ENCODE peak calls at places on chromosome 10, in ten cellular contexts. Z is prostate gland, W is HCT116, P is transverse colon, V is GM12891, N is breast epithelium, D is endothelial cell of umbilical vein, J is spleen, G is K562, R is stomach. B is an unnamed sample.

GRCh38 chr10:133245439-133246235 is 8.0 kb downstream of the VENTX start:
- DNase-seq in R (peak), Z (no peak), W (no peak), N (no peak), J (no peak), D (no peak), V (no peak), P (peak), G (peak), B (no peak)

GRCh38 chr10:122461367-122461728 is at the start of gene HTRA1:
- DNase-seq in W (no peak), D (peak), P (peak), R (peak), J (no peak), G (no peak), V (no peak), N (peak), Z (peak), B (no peak)

GRCh38 chr10:6095810-6096209 is 7.0 kb downstream of the RBM17 start:
- DNase-seq in V (no peak), J (no peak), D (no peak), N (no peak), P (no peak), R (no peak), G (no peak), W (no peak), Z (no peak), B (no peak)

GRCh38 chr10:89163265-89163995 is 43.7 kb downstream of the CH25H start:
- DNase-seq in J (peak), V (peak), N (peak), R (peak), Z (peak), G (no peak), P (peak), W (no peak), D (no peak), B (peak)

GRCh38 chr10:33126118-33126517 is 168.1 kb upstream of the ITGB1 start:
- DNase-seq in V (no peak), W (no peak), N (no peak), D (peak), J (no peak), G (peak), P (no peak), R (no peak), Z (peak), B (no peak)

GRCh38 chr10:6621536-6621935 is 41.5 kb upstream of the PRKCQ start:
- DNase-seq in D (no peak), J (no peak), R (no peak), P (no peak), Z (no peak), G (no peak), V (no peak), W (no peak), N (no peak), B (no peak)

GRCh38 chr10:102612964-102613275 is 31.4 kb upstream of the TRIM8 start:
- DNase-seq in N (no peak), V (no peak), D (peak), W (no peak), J (peak), Z (no peak), G (no peak), P (no peak), R (no peak), B (no peak)

GRCh38 chr10:23310443-23310842 is 34.2 kb downstream of the C10orf67 start:
- DNase-seq in N (no peak), G (no peak), R (no peak), J (no peak), V (no peak), W (no peak), P (no peak), Z (no peak), D (no peak), B (no peak)

GRCh38 chr10:79268100-79268670 is 79.1 kb upstream of the PPIF start:
- DNase-seq in N (no peak), J (no peak), D (peak), R (no peak), G (no peak), Z (no peak), V (no peak), P (no peak), W (no peak), B (no peak)

GRCh38 chr10:689433-690226 is at the start of gene DIP2C:
- DNase-seq in W (peak), D (peak), R (peak), J (no peak), N (no peak), P (peak), V (no peak), G (no peak), Z (peak), B (no peak)

GRCh38 chr10:112191223-112191622 is 7.7 kb upstream of the GPAM start:
- DNase-seq in N (no peak), D (no peak), G (no peak), P (no peak), Z (no peak), V (no peak), J (no peak), R (no peak), W (no peak), B (no peak)

GRCh38 chr10:120559800-120560199 is 102.8 kb downstream of the PLPP4 start:
- DNase-seq in W (no peak), D (no peak), V (no peak), P (no peak), G (no peak), N (no peak), Z (no peak), R (no peak), J (no peak), B (no peak)

GRCh38 chr10:28312572-28312971 is 9.7 kb upstream of the MPP7 start:
- DNase-seq in V (no peak), G (no peak), Z (no peak), D (no peak), W (no peak), J (no peak), N (no peak), R (no peak), P (no peak), B (no peak)

GRCh38 chr10:109018892-109019507 is 904.3 kb downstream of the XPNPEP1 start:
- DNase-seq in G (no peak), N (no peak), V (no peak), R (no peak), D (no peak), W (no peak), J (no peak), Z (no peak), P (no peak), B (no peak)

GRCh38 chr10:35058134-35058533 is 32.0 kb downstream of the CUL2 start:
- DNase-seq in G (no peak), V (no peak), N (no peak), P (no peak), D (peak), Z (no peak), R (no peak), W (no peak), J (no peak), B (no peak)

GRCh38 chr10:61958793-61959192 is 57.3 kb downstream of the ARID5B start:
- DNase-seq in Z (no peak), N (no peak), D (no peak), P (no peak), G (no peak), W (no peak), V (no peak), J (no peak), R (no peak), B (no peak)

GRCh38 chr10:60044221-60044620 is 137.9 kb upstream of the CCDC6 start:
- DNase-seq in Z (no peak), V (no peak), G (no peak), N (no peak), P (no peak), R (no peak), D (no peak), W (no peak), J (no peak), B (no peak)

GRCh38 chr10:115659616-115660015 is 566.5 kb downstream of the ATRNL1 start:
- DNase-seq in G (no peak), R (no peak), V (no peak), N (no peak), D (no peak), P (no peak), Z (no peak), W (no peak), J (no peak), B (no peak)

GRCh38 chr10:70087641-70088040 is 35.0 kb downstream of the MACROH2A2 start:
- DNase-seq in P (no peak), D (no peak), G (no peak), V (no peak), R (no peak), N (no peak), W (no peak), Z (no peak), J (no peak), B (no peak)

GRCh38 chr10:22552888-22553378 is 161.4 kb downstream of the PIP4K2A start:
- DNase-seq in G (no peak), D (no peak), R (no peak), W (no peak), N (no peak), V (no peak), J (no peak), Z (peak), P (no peak), B (no peak)

GRCh38 chr10:133614830-133615580 is 11.6 kb downstream of the FRG2B start:
- DNase-seq in G (no peak), N (no peak), P (peak), R (no peak), Z (no peak), D (no peak), W (no peak), V (no peak), J (no peak), B (no peak)

GRCh38 chr10:122263971-122264370 is 7.1 kb upstream of the BTBD16 start:
- DNase-seq in J (no peak), G (no peak), P (no peak), Z (no peak), R (no peak), W (no peak), V (no peak), N (no peak), D (no peak), B (no peak)

GRCh38 chr10:116721991-116722392 is 20.4 kb downstream of the HSPA12A start:
- DNase-seq in P (no peak), N (no peak), G (no peak), W (no peak), J (peak), R (no peak), Z (no peak), V (no peak), D (no peak), B (no peak)

GRCh38 chr10:93874309-93875031 is 19.3 kb upstream of the SLC35G1 start:
- DNase-seq in N (no peak), P (no peak), V (no peak), W (no peak), J (no peak), D (no peak), G (no peak), R (no peak), Z (no peak), B (no peak)

GRCh38 chr10:93875032-93875358 is 18.8 kb upstream of the SLC35G1 start:
- DNase-seq in D (no peak), G (no peak), N (no peak), Z (no peak), J (no peak), P (no peak), W (no peak), V (no peak), R (no peak), B (no peak)

GRCh38 chr10:93873427-93874115 is 20.2 kb upstream of the SLC35G1 start:
- DNase-seq in R (no peak), V (no peak), N (no peak), W (no peak), Z (no peak), P (no peak), G (peak), J (no peak), D (no peak), B (no peak)

GRCh38 chr10:93876391-93876790 is 17.4 kb upstream of the SLC35G1 start:
- DNase-seq in D (no peak), R (no peak), N (no peak), J (no peak), V (no peak), W (no peak), G (no peak), P (no peak), Z (no peak), B (no peak)

GRCh38 chr10:93879273-93879672 is 14.5 kb upstream of the SLC35G1 start:
- DNase-seq in G (no peak), W (no peak), R (no peak), N (no peak), V (no peak), J (no peak), D (no peak), P (no peak), Z (no peak), B (no peak)
- TF ChIP-seq POLR2A in G (no peak), W (no peak), R (no peak), N (no peak), V (no peak), J (no peak), D (no peak), P (no peak), Z (no peak), B (no peak)

DNA sequence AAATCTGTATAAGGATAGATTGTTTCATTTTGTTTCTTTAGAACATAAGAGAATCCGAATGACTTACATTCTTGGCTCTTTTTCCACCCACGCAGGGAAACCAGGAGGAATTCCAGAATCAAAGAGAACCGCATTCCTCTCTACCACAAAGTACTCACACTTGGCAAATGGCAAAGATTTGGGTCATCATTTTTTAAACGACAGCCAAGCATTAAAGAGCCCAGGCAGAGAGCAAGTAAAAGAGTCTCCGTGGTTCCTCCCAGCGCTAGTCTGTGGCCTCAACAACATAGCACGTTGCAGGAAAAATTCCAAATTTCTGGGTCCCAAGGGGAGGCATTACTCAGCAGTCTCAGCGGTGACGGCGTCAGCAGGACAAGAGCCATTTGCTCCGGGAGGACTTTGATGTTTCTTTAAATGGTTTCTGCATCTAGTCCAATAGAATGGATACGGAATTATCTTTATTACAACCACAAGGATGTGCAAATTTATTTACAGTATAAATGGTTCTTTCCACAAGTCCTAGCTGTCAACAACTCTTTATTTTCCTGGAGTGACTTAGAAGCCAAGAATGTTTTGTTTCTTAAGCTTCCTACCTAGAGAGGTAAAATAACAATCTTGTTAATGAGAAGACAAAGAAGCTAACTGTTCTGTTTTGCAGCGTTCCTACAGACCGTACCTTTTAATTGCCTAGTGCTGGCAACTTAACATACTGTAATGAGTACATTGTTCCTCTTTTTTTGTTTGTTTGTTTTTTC is 232.5 kb downstream of the SKIDA1 start:
- DNase-seq in J (no peak), P (peak), Z (peak), R (no peak), W (peak), N (peak), D (peak), V (no peak), G (peak), B (no peak)
- TF ChIP-seq POLR2AphosphoS5 in J (no peak), P (no peak), Z (peak), R (no peak), W (peak), N (peak), D (no peak), V (no peak), G (no peak), B (no peak)

DNA sequence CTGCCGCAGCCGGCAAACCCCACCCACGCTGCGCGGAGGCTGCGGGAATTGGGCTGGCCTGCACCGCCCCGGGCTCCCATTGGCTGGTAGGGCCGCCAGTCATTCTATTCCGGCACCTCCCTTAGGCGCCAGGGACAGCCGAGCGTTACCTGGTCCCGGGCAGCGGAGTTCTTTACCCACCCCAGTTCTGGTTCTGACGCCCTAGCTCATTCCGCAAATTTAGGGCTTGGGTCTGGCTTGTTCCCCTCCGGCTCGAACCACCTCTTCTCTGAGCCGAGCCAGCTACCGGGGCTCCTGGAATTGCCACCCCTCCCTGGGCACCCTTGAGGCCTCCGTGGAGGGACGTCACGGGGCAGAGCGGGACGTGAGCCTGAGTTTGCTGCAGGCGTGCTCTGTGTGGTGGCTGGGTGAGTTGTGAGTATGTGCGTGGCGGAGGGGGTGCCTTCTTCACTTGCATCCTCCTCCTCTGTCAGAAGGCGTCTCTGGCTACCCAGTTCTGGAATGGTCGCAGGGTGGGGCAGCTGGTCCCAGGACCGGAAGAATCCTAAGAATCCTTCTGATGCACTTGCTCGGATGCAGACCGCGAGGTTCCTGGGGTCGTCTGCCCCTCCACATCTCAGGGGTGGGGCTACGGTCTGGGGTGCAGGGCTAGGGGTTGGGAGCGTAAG is at the start of the genes PDZD7 and SFXN3:
- DNase-seq in Z (peak), J (peak), D (peak), V (peak), R (peak), G (peak), N (peak), W (peak), P (peak), B (peak)
- TF ChIP-seq POLR2A in Z (peak), J (no peak), D (no peak), V (no peak), R (no peak), G (no peak), N (peak), W (no peak), P (peak), B (no peak)

GRCh38 chr10:127040756-127041155 is 135.5 kb downstream of the DOCK1 start:
- DNase-seq in W (no peak), P (no peak), N (no peak), R (no peak), J (no peak), G (no peak), Z (no peak), D (no peak), V (no peak), B (no peak)
- TF ChIP-seq POLR2AphosphoS5 in W (no peak), P (no peak), N (no peak), R (no peak), J (no peak), G (no peak), Z (no peak), D (no peak), V (no peak), B (no peak)

GRCh38 chr10:119342017-119342734 is 134.8 kb downstream of the GRK5 start:
- DNase-seq in G (no peak), N (no peak), W (no peak), V (no peak), R (no peak), P (peak), J (peak), D (no peak), Z (no peak), B (no peak)
- TF ChIP-seq POLR2A in G (no peak), N (no peak), W (no peak), V (no peak), R (no peak), P (no peak), J (no peak), D (no peak), Z (no peak), B (no peak)

DNA sequence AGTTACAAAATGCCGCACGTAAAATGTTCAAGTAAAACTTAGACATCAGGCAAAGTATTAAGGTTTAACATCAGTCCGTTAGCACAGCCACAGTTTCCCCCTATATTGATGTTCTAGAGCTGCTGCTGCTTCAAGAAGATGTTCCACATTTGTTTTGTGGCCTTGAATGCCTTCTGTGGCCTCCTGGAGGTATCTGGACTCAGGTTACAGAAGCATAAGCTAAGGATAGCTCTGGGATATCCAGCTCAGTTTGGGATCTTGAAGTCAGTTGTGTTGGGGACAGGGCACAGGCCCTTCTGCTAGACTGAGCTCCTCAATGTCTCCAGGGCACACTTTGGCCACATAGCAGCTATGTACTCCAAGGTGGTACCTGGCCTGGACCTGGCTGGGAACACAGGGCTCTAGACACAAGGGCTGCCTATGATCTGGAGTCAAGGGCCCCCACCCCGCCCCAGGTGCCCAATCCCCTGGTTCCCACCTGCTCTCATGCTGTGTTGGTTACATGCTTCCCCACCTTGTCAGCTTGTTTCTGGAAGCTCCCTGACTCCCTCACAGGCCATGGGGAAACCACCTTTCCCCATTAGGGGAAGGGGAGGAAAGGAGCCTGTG is 4.7 kb downstream of the PYROXD2 start:
- DNase-seq in V (no peak), J (no peak), Z (no peak), D (no peak), N (no peak), R (no peak), G (no peak), W (no peak), P (no peak), B (no peak)
- TF ChIP-seq POLR2AphosphoS5 in V (no peak), J (no peak), Z (no peak), D (no peak), N (no peak), R (no peak), G (no peak), W (no peak), P (no peak), B (no peak)

GRCh38 chr10:103679096-103679790 is 176.1 kb downstream of the SH3PXD2A start:
- DNase-seq in N (no peak), P (peak), Z (no peak), V (no peak), R (no peak), J (no peak), W (no peak), D (no peak), G (no peak), B (no peak)

GRCh38 chr10:103677486-103677885 is 177.9 kb downstream of the SH3PXD2A start:
- DNase-seq in N (no peak), W (no peak), J (no peak), G (no peak), V (no peak), P (no peak), Z (no peak), R (no peak), D (no peak), B (no peak)

GRCh38 chr10:103678104-103678526 is 177.3 kb downstream of the SH3PXD2A start:
- DNase-seq in N (peak), J (peak), G (no peak), Z (peak), W (no peak), R (peak), D (peak), V (peak), P (peak), B (peak)

GRCh38 chr10:103676058-103676785 is 179.2 kb downstream of the SH3PXD2A start:
- DNase-seq in D (no peak), Z (peak), R (no peak), J (no peak), P (no peak), G (no peak), W (no peak), V (no peak), N (peak), B (no peak)

GRCh38 chr10:103676851-103677417 is 178.4 kb downstream of the SH3PXD2A start:
- DNase-seq in G (no peak), W (no peak), N (peak), J (no peak), V (no peak), R (no peak), Z (no peak), D (no peak), P (no peak), B (no peak)
- TF ChIP-seq POLR2A in G (no peak), W (no peak), N (no peak), J (no peak), V (no peak), R (no peak), Z (no peak), D (no peak), P (no peak), B (no peak)

B was measured in GM12892.